ENCODE peak calls at places on chromosomes 6 and 20, in seven cellular contexts. I is body of pancreas, K is stomach, E is ovary, M is fibroblast of lung, H is sigmoid colon, S is PC-3. Y is an unnamed sample. For H3K4me1, the result is how much of the 10 kb centered on the place peaks cover.

GRCh38 chr6:17470953-17471335 is 77.5 kb downstream of the CAP2 start:
- DNase-seq in I (no peak), K (no peak), E (no peak), M (peak), H (no peak), S (peak), Y (no peak)

GRCh38 chr20:52800734-52801627 is 171.2 kb upstream of the TSHZ2 start:
- DNase-seq in I (no peak), K (no peak), E (no peak), M (no peak), H (no peak), S (no peak), Y (no peak)

GRCh38 chr20:62737971-62738881 is 29.6 kb downstream of the NTSR1 start:
- DNase-seq in I (peak), K (no peak), E (peak), M (no peak), H (no peak), S (no peak), Y (no peak)

GRCh38 chr6:157989541-157990289 is 8.1 kb downstream of the SYNJ2 start:
- DNase-seq in I (peak), K (peak), E (peak), M (peak), H (peak), S (peak), Y (peak)

GRCh38 chr6:51152594-51152993 is 333.9 kb downstream of the TFAP2B start:
- DNase-seq in I (no peak), K (no peak), E (no peak), M (no peak), H (no peak), S (no peak), Y (no peak)

GRCh38 chr6:7073810-7074525 is 33.8 kb upstream of the RREB1 start:
- DNase-seq in I (peak), K (peak), E (peak), M (no peak), H (no peak), S (no peak), Y (no peak)

GRCh38 chr6:628772-629171 is 28.1 kb downstream of the HUS1B start:
- DNase-seq in I (peak), K (no peak), E (no peak), M (no peak), H (no peak), S (no peak), Y (no peak)

GRCh38 chr6:28589952-28590340 is 64.3 kb downstream of the GPX5 start:
- DNase-seq in I (no peak), K (no peak), E (no peak), M (peak), H (no peak), S (no peak), Y (no peak)

GRCh38 chr20:57879437-57880115 is 169.8 kb upstream of the PMEPA1 start:
- DNase-seq in I (no peak), K (no peak), E (no peak), M (no peak), H (peak), S (no peak), Y (no peak)

GRCh38 chr6:26034901-26035300 is 52.3 kb upstream of the HFE start:
- DNase-seq in I (no peak), K (no peak), E (no peak), M (no peak), H (no peak), S (no peak), Y (no peak)

GRCh38 chr20:32580970-32581838 is 3.9 kb downstream of the NOL4L start:
- DNase-seq in I (no peak), K (no peak), E (no peak), M (no peak), H (no peak), S (no peak), Y (no peak)
- H3K4me3 ChIP-seq in I (no peak), K (no peak), E (no peak), M (no peak), H (no peak), S (no peak), Y (no peak)

DNA sequence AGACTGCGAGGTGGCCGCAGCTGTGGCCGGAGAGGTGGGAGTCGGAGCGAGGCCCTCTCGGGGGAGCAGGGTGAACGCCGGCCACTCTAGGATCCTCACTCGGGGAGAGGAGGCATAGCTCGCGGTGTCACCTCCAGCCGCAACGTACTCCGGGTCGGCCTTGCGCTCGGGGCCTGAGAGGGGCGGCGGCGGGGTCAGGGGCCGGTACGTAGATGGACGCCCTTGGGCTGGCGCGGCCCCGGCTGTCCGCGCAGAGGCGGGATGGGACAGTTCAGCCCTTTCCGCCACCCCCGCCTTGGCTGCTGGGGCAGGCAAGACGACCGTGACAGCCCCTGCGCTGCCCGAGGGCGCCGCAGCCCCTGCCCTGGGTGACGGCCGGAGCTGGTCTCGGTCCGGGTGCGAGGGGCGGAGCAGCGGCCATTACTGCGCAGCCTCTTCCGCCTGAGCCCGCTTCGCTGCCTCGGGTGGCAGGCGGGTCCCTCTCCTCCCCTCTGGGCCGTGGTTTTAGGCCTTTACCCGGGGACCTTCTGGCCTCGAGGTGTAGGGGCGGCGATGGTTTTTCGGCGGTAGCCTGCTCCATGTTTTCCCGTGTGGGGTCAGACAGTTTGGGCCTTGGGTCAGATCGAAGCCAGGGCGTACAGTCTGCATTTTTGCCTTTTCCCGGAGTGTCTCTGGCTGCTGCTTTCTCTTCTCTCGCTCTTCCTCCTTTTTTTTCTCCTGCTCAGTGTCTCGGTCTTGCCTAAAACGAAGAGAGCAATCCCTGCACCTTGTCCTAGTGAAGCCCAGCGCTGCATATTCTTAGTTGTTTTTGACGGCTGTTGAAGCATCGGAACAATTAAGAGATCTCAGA is 453 bp downstream of the RNF146 start:
- DNase-seq in I (peak), K (peak), E (peak), M (peak), H (peak), S (peak), Y (peak)
- TF ChIP-seq CTCF in I (no peak), K (no peak), E (no peak), M (no peak), H (no peak), S (no peak), Y (no peak)

GRCh38 chr6:90463359-90463758 is 123.5 kb downstream of the MAP3K7 start:
- DNase-seq in I (no peak), K (no peak), E (no peak), M (no peak), H (no peak), S (no peak), Y (no peak)

GRCh38 chr6:90466191-90466940 is 120.5 kb downstream of the MAP3K7 start:
- DNase-seq in I (no peak), K (no peak), E (no peak), M (peak), H (no peak), S (no peak), Y (no peak)

GRCh38 chr6:90462102-90462501 is 124.8 kb downstream of the MAP3K7 start:
- DNase-seq in I (no peak), K (no peak), E (no peak), M (no peak), H (no peak), S (peak), Y (no peak)

GRCh38 chr6:90464507-90464906 is 122.4 kb downstream of the MAP3K7 start:
- DNase-seq in I (no peak), K (no peak), E (no peak), M (peak), H (no peak), S (no peak), Y (no peak)

DNA sequence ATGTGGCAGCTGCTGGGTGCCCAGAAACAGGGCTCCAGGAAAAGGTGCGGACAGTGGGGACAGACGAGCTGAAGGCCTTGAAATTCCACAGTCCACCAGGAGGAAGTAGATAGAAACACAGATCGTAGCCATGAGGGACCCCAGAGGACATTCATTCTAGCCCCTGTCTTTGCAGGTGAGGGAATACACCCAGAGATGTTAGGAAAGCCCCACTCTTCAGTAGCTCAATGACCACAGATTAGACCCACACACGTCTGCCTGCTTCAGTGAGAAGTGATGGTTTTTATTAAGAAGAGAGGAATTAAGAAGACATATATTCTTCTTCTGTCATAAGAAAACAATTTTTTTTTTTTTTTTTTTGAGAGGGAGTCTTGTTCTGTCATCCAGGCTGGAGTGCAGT is 123.0 kb downstream of the MAP3K7 start:
- DNase-seq in I (no peak), K (no peak), E (no peak), M (no peak), H (no peak), S (no peak), Y (no peak)
- H3K4me1 ChIP-seq in I (under half), K (under half), E (under half), M (under half), H (under half), S (under half), Y (under half)

GRCh38 chr20:32752021-32752457 is 8.8 kb upstream of the COMMD7 start:
- DNase-seq in I (no peak), K (no peak), E (no peak), M (no peak), H (no peak), S (no peak), Y (no peak)

GRCh38 chr20:32752458-32753250 is 9.4 kb upstream of the COMMD7 start:
- DNase-seq in I (peak), K (no peak), E (no peak), M (peak), H (no peak), S (peak), Y (no peak)

GRCh38 chr20:32749914-32750637 is 6.8 kb upstream of the COMMD7 start:
- DNase-seq in I (no peak), K (no peak), E (no peak), M (no peak), H (no peak), S (no peak), Y (no peak)

GRCh38 chr20:32753731-32754130 is 8.5 kb upstream of the DNMT3B start:
- DNase-seq in I (no peak), K (no peak), E (no peak), M (no peak), H (no peak), S (no peak), Y (no peak)

GRCh38 chr20:32751309-32752020 is 8.2 kb upstream of the COMMD7 start:
- DNase-seq in I (no peak), K (no peak), E (no peak), M (no peak), H (no peak), S (no peak), Y (no peak)
- H3K4me3 ChIP-seq in I (no peak), K (no peak), E (no peak), M (no peak), H (no peak), S (no peak), Y (no peak)

DNA sequence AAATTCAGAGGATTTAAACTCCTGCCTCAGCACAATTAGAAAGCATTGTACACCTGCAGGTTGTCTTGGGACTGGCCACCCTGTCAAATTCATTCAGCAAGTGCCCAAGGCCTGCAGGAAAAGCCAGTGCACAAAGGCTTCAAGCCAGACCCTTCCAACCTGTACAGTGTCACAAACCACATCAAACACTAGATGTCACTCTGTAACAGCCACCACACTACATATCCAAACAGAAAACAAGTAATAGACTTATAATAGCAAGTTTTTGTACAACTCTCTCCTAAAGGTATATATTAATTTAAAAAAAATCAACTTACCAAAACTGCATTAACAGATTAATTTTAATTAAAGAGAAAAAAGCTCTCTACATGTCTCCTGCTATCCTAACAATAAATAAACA is 47.6 kb downstream of the RALGAPA2 start:
- DNase-seq in I (peak), K (no peak), E (no peak), M (peak), H (no peak), S (peak), Y (peak)
- TF ChIP-seq CTCF in I (peak), K (peak), E (no peak), M (no peak), H (no peak), S (peak), Y (peak)

DNA sequence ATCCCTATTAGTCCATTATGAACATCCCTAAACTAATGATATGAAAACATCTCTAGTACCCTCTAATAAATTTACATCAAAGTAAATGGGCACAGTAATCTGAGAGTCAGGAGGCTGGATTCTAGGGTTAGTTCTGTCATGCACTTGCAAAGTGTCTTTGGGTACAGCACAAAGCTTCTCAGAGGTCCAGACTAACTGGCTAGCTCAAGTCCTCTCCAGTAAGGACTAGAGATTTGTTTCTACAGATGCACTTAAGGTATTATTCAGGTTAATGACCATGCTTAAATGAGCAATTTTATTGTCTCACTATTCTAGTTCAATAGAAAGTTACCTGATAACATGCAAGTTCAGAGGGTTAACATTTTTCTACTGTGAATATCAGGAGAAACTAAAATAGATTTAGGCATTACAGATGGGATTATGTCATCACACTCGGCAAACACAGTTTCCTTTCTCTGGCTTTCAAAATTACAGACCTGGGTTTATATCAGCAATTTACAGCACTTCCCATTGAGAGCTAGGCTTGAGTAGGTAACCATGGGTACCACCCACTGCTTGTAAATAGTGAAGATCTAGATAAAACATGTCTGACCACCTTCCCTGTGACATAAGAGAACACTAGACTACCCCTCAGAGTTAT is 402.9 kb upstream of the RUNX2 start:
- DNase-seq in I (no peak), K (no peak), E (no peak), M (peak), H (no peak), S (no peak), Y (peak)
- H3K4me1 ChIP-seq in I (under half), K (under half), E (under half), M (under half), H (under half), S (under half), Y (under half)

Y was measured in A673.